ENCODE peak calls at places on chromosomes 13 and 19, in nine cellular contexts. M is left ventricle myocardium inferior, P is adrenal gland, W is heart left ventricle, G is AG04449, A is stomach, S is astrocyte of the spinal cord, N is fibroblast of the aortic adventitia, C is A673. D is an unnamed sample.

GRCh38 chr19:48635263-48635965 is 1.8 kb downstream of the DBP start:
- DNase-seq in N (no peak), G (no peak), C (peak; percentile 69), A (peak; percentile 75), S (no peak), P (peak; percentile 88), W (peak; percentile 84), M (peak; percentile 77), D (peak; percentile 82)

GRCh38 chr13:42574435-42575311 is 721 bp downstream of the TNFSF11 start:
- DNase-seq in G (no peak), C (no peak), A (no peak), S (no peak), P (no peak), W (no peak), M (no peak), N (no peak), D (no peak)

GRCh38 chr13:100660761-100661160 is 13.8 kb downstream of the TMTC4 start:
- DNase-seq in S (no peak), P (no peak), A (no peak), G (no peak), M (no peak), C (no peak), N (no peak), W (no peak), D (no peak)

GRCh38 chr19:43526884-43527859 is at the start of gene ETHE1:
- DNase-seq in M (peak; percentile 88), G (no peak), A (peak; percentile 84), N (peak; percentile 48), W (peak; percentile 86), S (peak; percentile 49), C (peak; percentile 61), P (peak; percentile 87), D (peak; percentile 83)

GRCh38 chr19:18514800-18515682 is 6.8 kb downstream of the ELL start:
- DNase-seq in W (peak; percentile 49), P (peak; percentile 94), C (no peak), G (no peak), M (peak; percentile 51), N (no peak), A (peak; percentile 71), S (peak; percentile 51), D (peak; percentile 76)

GRCh38 chr13:81051873-81052272 is 710.9 kb upstream of the SPRY2 start:
- DNase-seq in M (no peak), P (no peak), A (no peak), W (no peak), N (no peak), S (no peak), C (peak; percentile 27), G (no peak), D (no peak)

GRCh38 chr19:6801397-6802086 is 29.0 kb downstream of the VAV1 start:
- DNase-seq in W (peak; percentile 72), C (peak; percentile 97), P (peak; percentile 73), M (peak; percentile 69), S (no peak), A (peak; percentile 65), N (no peak), G (no peak), D (no peak)

GRCh38 chr13:19888799-19889198 is 25.4 kb upstream of the ZMYM5 start:
- DNase-seq in N (peak; percentile 54), C (peak; percentile 43), M (no peak), A (no peak), W (no peak), S (peak; percentile 38), G (no peak), P (no peak), D (no peak)

GRCh38 chr13:41428155-41428554 is 29.2 kb upstream of the RGCC start:
- DNase-seq in S (no peak), P (no peak), A (no peak), W (no peak), M (no peak), G (no peak), C (peak; percentile 23), N (no peak), D (no peak)

GRCh38 chr13:62598708-62599107 is 1183.1 kb upstream of the PCDH20 start:
- DNase-seq in C (no peak), N (no peak), A (no peak), P (no peak), W (no peak), G (no peak), S (no peak), M (no peak), D (no peak)

GRCh38 chr13:73809561-73809960 is 324.6 kb downstream of the KLF12 start:
- DNase-seq in P (no peak), A (no peak), C (peak; percentile 33), M (no peak), W (no peak), G (no peak), S (peak; percentile 63), N (peak; percentile 20), D (no peak)

GRCh38 chr19:50933640-50934039 is 19.2 kb downstream of the KLK5 start:
- DNase-seq in G (no peak), M (no peak), C (no peak), A (no peak), N (peak; percentile 43), W (no peak), P (no peak), S (no peak), D (no peak)

GRCh38 chr19:30070970-30071632 is 129.1 kb downstream of the URI1 start:
- DNase-seq in W (peak; percentile 44), M (peak; percentile 55), N (no peak), A (no peak), P (no peak), S (no peak), G (no peak), C (no peak), D (no peak)

GRCh38 chr19:57165846-57166245 is 1.4 kb downstream of the DUXA start:
- DNase-seq in N (no peak), A (no peak), S (no peak), C (no peak), W (no peak), P (no peak), G (no peak), M (no peak), D (no peak)

GRCh38 chr19:1399079-1399478 is 2.3 kb downstream of the GAMT start:
- DNase-seq in W (no peak), S (no peak), A (no peak), N (no peak), P (no peak), M (no peak), C (no peak), G (no peak), D (no peak)

GRCh38 chr19:8194528-8195275 is 14.5 kb upstream of the CERS4 start:
- DNase-seq in C (no peak), N (no peak), P (no peak), G (no peak), M (no peak), A (peak; percentile 35), W (no peak), S (no peak), D (no peak)

DNA sequence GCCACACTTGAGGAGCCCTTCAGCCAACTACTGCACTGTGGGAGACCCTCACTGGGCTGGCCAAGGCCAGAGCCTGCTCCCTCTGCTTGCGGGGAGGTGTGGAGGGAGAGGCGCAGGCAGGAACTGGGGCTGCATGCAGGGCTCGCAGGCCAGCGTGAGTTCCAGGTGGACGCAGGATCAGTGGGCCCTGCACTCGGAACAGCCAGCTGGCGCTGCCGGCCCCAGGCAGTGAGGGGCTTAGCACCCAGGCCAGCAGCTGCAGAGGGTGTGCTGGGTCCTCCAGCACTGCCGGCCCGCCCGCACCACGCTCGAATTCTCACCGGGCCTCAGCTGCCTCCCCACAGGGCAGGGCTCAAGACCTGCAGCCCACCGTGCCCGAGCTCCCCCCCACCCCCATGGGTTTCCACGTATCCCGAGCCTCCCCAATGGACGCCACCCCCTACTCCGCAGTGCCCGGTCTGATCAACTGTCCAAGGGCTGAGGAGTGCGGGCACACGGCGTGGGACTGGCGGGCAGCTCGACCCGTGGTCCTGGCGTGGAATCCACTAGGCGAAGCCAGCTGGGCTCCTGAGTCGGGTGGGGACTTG is 1293.8 kb upstream of the PCDH9 start:
- DNase-seq in P (no peak), W (no peak), G (no peak), M (no peak), A (no peak), N (no peak), C (no peak), S (no peak), D (no peak)
- H3K4me3 ChIP-seq in P (no peak overlapping the region), W (no peak overlapping the region), G (no peak overlapping the region), M (no peak overlapping the region), A (no peak overlapping the region), N (no peak overlapping the region), C (no peak overlapping the region), S (no peak overlapping the region), D (no peak overlapping the region)

GRCh38 chr13:25466880-25467279 is 95.1 kb downstream of the ATP8A2 start:
- DNase-seq in W (no peak), G (no peak), M (no peak), S (no peak), A (no peak), N (no peak), P (no peak), C (no peak), D (no peak)

GRCh38 chr13:25463496-25463895 is 91.7 kb downstream of the ATP8A2 start:
- DNase-seq in W (no peak), G (peak; percentile 3), S (no peak), P (no peak), A (no peak), C (no peak), M (no peak), N (no peak), D (no peak)

DNA sequence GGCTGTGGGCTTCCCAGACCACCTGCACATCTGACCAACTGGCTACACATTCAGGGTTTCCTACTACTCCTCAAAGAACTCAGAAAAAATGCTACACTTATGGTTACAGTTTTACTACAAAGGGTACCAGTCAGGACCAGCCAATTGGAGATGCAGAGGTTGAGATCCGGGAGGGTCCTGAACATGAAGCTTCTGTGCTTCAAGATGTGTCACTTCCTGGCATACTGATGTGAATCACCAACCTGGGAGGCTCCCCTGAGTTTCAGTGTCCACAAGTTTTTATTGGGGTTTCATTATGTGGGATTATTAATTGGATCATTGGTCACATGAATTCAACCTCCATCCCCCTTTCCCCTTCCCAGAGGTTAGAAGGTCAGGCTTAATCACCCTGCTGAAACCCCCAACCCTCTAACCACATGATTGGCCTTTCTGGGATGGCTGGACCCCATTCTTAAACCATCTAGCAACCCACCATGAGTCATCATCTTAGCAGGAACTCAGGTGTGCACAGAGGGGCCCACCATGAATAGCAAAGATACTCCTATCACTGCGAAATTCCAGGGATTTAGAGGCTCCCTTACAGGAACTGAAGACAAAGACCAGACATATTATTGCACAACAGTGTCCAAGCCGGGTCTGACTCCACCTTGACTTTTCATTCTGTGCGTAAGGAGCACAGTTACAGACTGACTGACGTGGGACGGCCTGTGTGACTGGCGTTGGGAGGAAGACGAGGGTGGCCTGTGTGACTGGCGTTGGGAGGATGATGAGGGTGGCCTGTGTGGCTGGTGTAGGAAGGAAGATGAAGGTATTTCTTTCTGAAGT is 90.7 kb downstream of the ATP8A2 start:
- DNase-seq in C (no peak), N (no peak), P (no peak), G (no peak), A (no peak), M (no peak), S (no peak), W (no peak), D (no peak)
- TF ChIP-seq CTCF in C (no peak), N (no peak), P (no peak), G (no peak), A (no peak), M (no peak), S (no peak), W (no peak), D (no peak)

GRCh38 chr19:4916292-4917082 is 7.2 kb downstream of the UHRF1 start:
- DNase-seq in M (no peak), S (no peak), W (no peak), C (no peak), A (no peak), N (no peak), P (no peak), G (no peak), D (no peak)
- H3K4me3 ChIP-seq in M (peak overlapping the region; percentile 37), S (no peak overlapping the region), W (peak overlapping the region; percentile 28), C (no peak overlapping the region), A (peak overlapping the region; percentile 38), N (no peak overlapping the region), P (peak overlapping the region; percentile 29), G (no peak overlapping the region), D (no peak overlapping the region)

GRCh38 chr19:32748497-32748896 is 28.9 kb downstream of the TDRD12 start:
- DNase-seq in P (no peak), M (no peak), S (no peak), G (no peak), A (no peak), W (no peak), C (peak; percentile 4), N (no peak), D (no peak)
- TF ChIP-seq CTCF in P (no peak), M (no peak), S (peak; percentile 3), G (no peak), A (no peak), W (no peak), C (peak; percentile 22), N (no peak), D (no peak)